ENCODE peak calls at places on chromosome 14, in seven cellular contexts. Q is GM13977, E is stomach, N is AG09319, V is cardiac muscle cell, I is foreskin fibroblast, P is transverse colon. C is an unnamed sample.
A peak's percentile ranks its signal among the peaks of the same experiment; 100 is the strongest.

GRCh38 chr14:74955229-74955999 is at the start of gene PGF:
- DNase-seq in Q (peak; percentile 64), E (peak; percentile 74), N (no peak), V (peak; percentile 51), I (no peak), P (peak; percentile 77), C (no peak)

GRCh38 chr14:101791919-101792572 is 30.5 kb downstream of the PPP2R5C start:
- DNase-seq in Q (peak; percentile 45), E (no peak), N (peak; percentile 16), V (peak; percentile 70), I (peak; percentile 33), P (no peak), C (no peak)

GRCh38 chr14:73712540-73713141 is 1.5 kb downstream of the PNMA1 start:
- DNase-seq in Q (peak; percentile 72), E (no peak), N (no peak), V (peak; percentile 19), I (no peak), P (no peak), C (no peak)

GRCh38 chr14:101435546-101435945 is 125.7 kb upstream of the DIO3 start:
- DNase-seq in Q (no peak), E (no peak), N (no peak), V (no peak), I (no peak), P (no peak), C (no peak)

GRCh38 chr14:105899071-105899641 is 372.8 kb downstream of the TMEM121 start:
- DNase-seq in Q (no peak), E (no peak), N (no peak), V (no peak), I (no peak), P (no peak), C (no peak)

GRCh38 chr14:102182190-102182589 is 42.5 kb downstream of the WDR20 start:
- DNase-seq in Q (no peak), E (no peak), N (no peak), V (peak; percentile 62), I (peak; percentile 47), P (no peak), C (peak; percentile 16)

GRCh38 chr14:56147980-56148901 is 30.0 kb downstream of the PELI2 start:
- DNase-seq in Q (no peak), E (no peak), N (no peak), V (no peak), I (no peak), P (no peak), C (no peak)

GRCh38 chr14:50607181-50607580 is 47.2 kb downstream of the ATL1 start:
- DNase-seq in Q (no peak), E (no peak), N (no peak), V (no peak), I (peak; percentile 47), P (no peak), C (no peak)

GRCh38 chr14:62216121-62216520 is 453.9 kb downstream of the SNAPC1 start:
- DNase-seq in Q (no peak), E (no peak), N (no peak), V (no peak), I (no peak), P (no peak), C (no peak)

GRCh38 chr14:54194501-54194900 is 202.3 kb upstream of the CDKN3 start:
- DNase-seq in Q (no peak), E (no peak), N (no peak), V (peak; percentile 55), I (no peak), P (no peak), C (no peak)

GRCh38 chr14:91059576-91060471 is 617 bp downstream of the RPS6KA5 start:
- DNase-seq in Q (peak; percentile 70), E (peak; percentile 68), N (no peak), V (peak; percentile 6), I (no peak), P (peak; percentile 63), C (no peak)

GRCh38 chr14:71652368-71652767 is 279.9 kb upstream of the RGS6 start:
- DNase-seq in Q (no peak), E (no peak), N (no peak), V (no peak), I (no peak), P (no peak), C (no peak)

GRCh38 chr14:56206576-56206975 is 88.4 kb downstream of the PELI2 start:
- DNase-seq in Q (no peak), E (no peak), N (no peak), V (no peak), I (no peak), P (no peak), C (no peak)

GRCh38 chr14:73239463-73240241 is 2.3 kb downstream of the PAPLN start:
- DNase-seq in Q (peak; percentile 25), E (no peak), N (no peak), V (peak; percentile 72), I (peak; percentile 56), P (peak; percentile 41), C (no peak)

GRCh38 chr14:20427231-20428009 is 8.5 kb downstream of the KLHL33 start:
- DNase-seq in Q (peak; percentile 76), E (no peak), N (no peak), V (peak; percentile 61), I (peak; percentile 60), P (no peak), C (peak; percentile 58)

GRCh38 chr14:100955201-100955600 is 51.7 kb upstream of the RTL1 start:
- DNase-seq in Q (no peak), E (no peak), N (no peak), V (peak; percentile 12), I (peak; percentile 41), P (no peak), C (no peak)

GRCh38 chr14:75578786-75579781 is 664 bp downstream of the FLVCR2 start:
- DNase-seq in Q (no peak), E (no peak), N (no peak), V (no peak), I (peak; percentile 62), P (peak; percentile 80), C (no peak)

GRCh38 chr14:75200451-75200850 is 24.0 kb upstream of the TMED10 start:
- DNase-seq in Q (no peak), E (peak; percentile 87), N (no peak), V (no peak), I (no peak), P (peak; percentile 88), C (no peak)

GRCh38 chr14:99287269-99287942 is 15.4 kb upstream of the BCL11B start:
- DNase-seq in Q (no peak), E (no peak), N (no peak), V (no peak), I (no peak), P (no peak), C (no peak)

GRCh38 chr14:74609721-74610120 is 2.3 kb downstream of the LTBP2 start:
- DNase-seq in Q (no peak), E (no peak), N (no peak), V (no peak), I (no peak), P (no peak), C (no peak)

GRCh38 chr14:76331328-76332011 is 44.5 kb upstream of the ESRRB start:
- DNase-seq in Q (no peak), E (no peak), N (no peak), V (no peak), I (no peak), P (no peak), C (no peak)

GRCh38 chr14:78950654-78951053 is 780.5 kb downstream of the NRXN3 start:
- DNase-seq in Q (no peak), E (no peak), N (no peak), V (peak; percentile 58), I (peak; percentile 14), P (no peak), C (no peak)

GRCh38 chr14:54671537-54671936 is 104.6 kb downstream of the SAMD4A start:
- DNase-seq in Q (no peak), E (no peak), N (no peak), V (no peak), I (no peak), P (no peak), C (no peak)

GRCh38 chr14:54877703-54878021 is 25.0 kb downstream of the GCH1 start:
- DNase-seq in Q (no peak), E (no peak), N (no peak), V (no peak), I (no peak), P (no peak), C (no peak)

GRCh38 chr14:44154889-44155288 is 352.2 kb downstream of the FSCB start:
- DNase-seq in Q (no peak), E (no peak), N (no peak), V (no peak), I (no peak), P (no peak), C (no peak)

GRCh38 chr14:49586673-49587460 is 687 bp upstream of the RPS29 start:
- DNase-seq in Q (peak; percentile 50), E (no peak), N (peak; percentile 27), V (peak; percentile 82), I (peak; percentile 52), P (peak; percentile 27), C (peak; percentile 52)

DNA sequence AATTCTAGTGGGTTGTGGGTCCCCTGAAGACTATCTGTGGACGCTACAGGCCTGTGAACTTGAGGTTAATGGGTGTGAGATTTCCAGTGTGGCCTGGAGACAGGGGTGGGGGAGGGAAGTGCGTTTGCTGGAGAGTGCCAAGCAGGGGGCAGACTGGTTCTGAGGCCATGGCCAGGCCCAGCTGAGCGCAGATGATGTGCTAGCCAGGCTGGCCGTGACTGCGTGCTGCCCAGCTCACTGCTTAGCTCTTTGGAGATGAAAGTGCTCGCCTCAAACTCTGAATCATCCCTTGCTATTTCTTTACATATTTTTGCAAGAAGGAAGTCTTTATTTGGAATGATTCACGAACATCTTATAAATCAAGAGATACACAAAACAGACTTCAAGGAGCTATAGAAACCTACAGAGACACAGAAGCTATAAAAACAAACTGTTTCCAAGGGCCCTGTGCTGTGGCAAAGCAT is 75.3 kb upstream of the PLEKHG3 start:
- DNase-seq in Q (no peak), E (no peak), N (peak; percentile 32), V (peak; percentile 75), I (peak; percentile 92), P (peak; percentile 31), C (peak; percentile 74)
- TF ChIP-seq CTCF in Q (no peak), E (no peak), N (no peak), V (no peak), I (no peak), P (no peak), C (no peak)

GRCh38 chr14:69475194-69475818 is 9.2 kb upstream of the PLEKHD1 start:
- DNase-seq in Q (peak; percentile 42), E (no peak), N (no peak), V (peak; percentile 29), I (no peak), P (no peak), C (no peak)
- TF ChIP-seq CTCF in Q (peak; percentile 58), E (no peak), N (peak; percentile 3), V (peak; percentile 47), I (peak; percentile 14), P (peak; percentile 23), C (peak; percentile 44)

DNA sequence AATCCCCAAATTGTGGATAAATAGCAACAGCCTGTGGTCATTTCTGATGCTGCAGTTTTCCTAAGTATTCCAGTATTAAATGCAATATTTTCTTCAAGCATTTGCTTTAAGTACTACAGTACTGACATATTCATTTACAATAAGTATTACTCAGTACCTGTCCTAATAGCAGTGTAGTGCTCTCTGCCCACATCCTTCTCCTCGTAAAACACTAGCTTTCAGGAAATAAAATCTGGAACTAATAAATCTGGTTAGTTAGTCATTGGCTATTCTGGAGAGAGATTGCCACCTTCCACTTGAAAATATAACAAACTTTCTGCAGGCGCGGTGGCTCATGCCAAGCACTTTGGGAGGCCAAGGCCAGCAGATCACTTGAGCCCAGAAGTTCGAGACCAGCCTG is 441.5 kb downstream of the PRKD1 start:
- DNase-seq in Q (no peak), E (no peak), N (no peak), V (no peak), I (peak; percentile 51), P (no peak), C (peak; percentile 66)
- TF ChIP-seq CTCF in Q (no peak), E (no peak), N (no peak), V (no peak), I (no peak), P (no peak), C (no peak)

GRCh38 chr14:68844210-68844545 is 51.3 kb upstream of the ZFP36L1 start:
- DNase-seq in Q (no peak), E (no peak), N (no peak), V (no peak), I (no peak), P (no peak), C (no peak)
- TF ChIP-seq CTCF in Q (no peak), E (no peak), N (no peak), V (no peak), I (no peak), P (no peak), C (no peak)

C was measured in HFF-Myc.